ENCODE peak calls at places on chromosomes 16 and 17, in seven cellular contexts. V, R, J, I, H, W and T are unnamed samples. For H3K4me1, the result is how much of the 10 kb centered on the place peaks cover.

GRCh38 chr16:84032458-84033178 is 10.0 kb downstream of the SLC38A8 start:
- DNase-seq in J (no peak), I (no peak), H (no peak), W (no peak), R (no peak), V (no peak), T (no peak)

GRCh38 chr16:88782454-88783390 is 2.3 kb downstream of the PIEZO1 start:
- DNase-seq in J (no peak), R (peak), W (no peak), H (no peak), I (peak), V (no peak), T (no peak)

GRCh38 chr17:66900126-66901010 is 64.1 kb upstream of the CACNG4 start:
- DNase-seq in W (no peak), H (no peak), J (peak), V (peak), I (no peak), R (peak), T (no peak)

GRCh38 chr17:73197141-73197540 is 4.3 kb downstream of the COG1 start:
- DNase-seq in W (no peak), R (no peak), V (no peak), I (no peak), H (no peak), J (no peak), T (no peak)

GRCh38 chr17:8631554-8631877 is 991 bp upstream of the MYH10 start:
- DNase-seq in J (no peak), I (no peak), W (no peak), V (no peak), R (peak), H (no peak), T (no peak)

GRCh38 chr17:13864551-13864950 is 204.8 kb upstream of the COX10 start:
- DNase-seq in R (no peak), I (no peak), W (no peak), J (no peak), H (no peak), V (no peak), T (no peak)

GRCh38 chr17:66978514-66979061 is 14.1 kb downstream of the CACNG4 start:
- DNase-seq in R (no peak), H (no peak), J (no peak), V (peak), I (peak), W (no peak), T (no peak)

GRCh38 chr16:85347213-85347591 is 234.9 kb upstream of the CIBAR2 start:
- DNase-seq in J (peak), H (no peak), V (peak), I (peak), W (no peak), R (no peak), T (no peak)

GRCh38 chr16:53598513-53599266 is 95.7 kb upstream of the AKTIP start:
- DNase-seq in W (no peak), I (no peak), V (no peak), J (no peak), R (no peak), H (no peak), T (no peak)

GRCh38 chr17:38871247-38871991 is 1.6 kb downstream of the LASP1 start:
- DNase-seq in I (peak), V (no peak), W (peak), R (no peak), J (peak), H (no peak), T (no peak)

GRCh38 chr17:75844530-75845057 is 390 bp upstream of the UNC13D start:
- DNase-seq in V (peak), I (peak), R (peak), W (no peak), J (peak), H (no peak), T (no peak)

GRCh38 chr17:40103082-40103741 is 2.8 kb upstream of the NR1D1 start:
- DNase-seq in V (no peak), J (no peak), W (no peak), H (no peak), R (no peak), I (no peak), T (no peak)

GRCh38 chr17:21814776-21815175 is 122.5 kb downstream of the KCNJ18 start:
- DNase-seq in W (no peak), J (no peak), V (no peak), H (no peak), I (no peak), R (no peak), T (no peak)

GRCh38 chr17:3904486-3904885 is 11.6 kb upstream of the CAMKK1 start:
- DNase-seq in I (no peak), R (no peak), V (no peak), W (no peak), J (no peak), H (no peak), T (no peak)

GRCh38 chr17:62995377-62995885 is 29.4 kb downstream of the TANC2 start:
- DNase-seq in V (peak), I (peak), W (no peak), R (peak), J (peak), H (no peak), T (no peak)

GRCh38 chr17:75268931-75269330 is 2.1 kb downstream of the MIF4GD start:
- DNase-seq in H (no peak), V (peak), I (no peak), W (no peak), R (no peak), J (no peak), T (no peak)

GRCh38 chr17:19331134-19331533 is 31.4 kb downstream of the B9D1 start:
- DNase-seq in H (no peak), I (no peak), R (no peak), V (no peak), J (no peak), W (no peak), T (no peak)

GRCh38 chr16:82439678-82440293 is 187.0 kb upstream of the CDH13 start:
- DNase-seq in I (peak), W (no peak), H (no peak), J (peak), V (peak), R (peak), T (no peak)

GRCh38 chr16:68380348-68380670 is 68.0 kb downstream of the SMPD3 start:
- DNase-seq in V (no peak), I (no peak), H (no peak), J (no peak), R (no peak), W (no peak), T (no peak)

GRCh38 chr17:2950846-2951245 is 112.6 kb downstream of the OR1D5 start:
- DNase-seq in W (no peak), H (no peak), V (no peak), I (no peak), J (no peak), R (no peak), T (no peak)

GRCh38 chr17:266701-267656 is 85.5 kb upstream of the DOC2B start:
- DNase-seq in J (no peak), W (no peak), V (peak), R (no peak), H (no peak), I (no peak), T (no peak)

GRCh38 chr16:77387810-77388209 is 47.0 kb downstream of the ADAMTS18 start:
- DNase-seq in H (no peak), V (no peak), R (no peak), W (no peak), J (no peak), I (no peak), T (no peak)

GRCh38 chr17:2594657-2595085 is 1.2 kb downstream of the PAFAH1B1 start:
- DNase-seq in J (no peak), R (no peak), I (no peak), H (no peak), V (no peak), W (no peak), T (no peak)

GRCh38 chr17:68461122-68461539 is 3.8 kb upstream of the WIPI1 start:
- DNase-seq in H (no peak), W (no peak), J (no peak), V (no peak), R (no peak), I (no peak), T (no peak)

GRCh38 chr17:39903158-39903884 is 15.1 kb downstream of the GSDMB start:
- DNase-seq in W (no peak), H (no peak), J (no peak), I (peak), V (no peak), R (no peak), T (no peak)

GRCh38 chr16:1135459-1135825 is 17.5 kb upstream of the CACNA1H start:
- DNase-seq in H (no peak), R (no peak), J (no peak), W (no peak), I (no peak), V (no peak), T (no peak)
- TF ChIP-seq YY1 in H (no peak), R (no peak), J (no peak), W (no peak), I (no peak), V (no peak), T (no peak)

DNA sequence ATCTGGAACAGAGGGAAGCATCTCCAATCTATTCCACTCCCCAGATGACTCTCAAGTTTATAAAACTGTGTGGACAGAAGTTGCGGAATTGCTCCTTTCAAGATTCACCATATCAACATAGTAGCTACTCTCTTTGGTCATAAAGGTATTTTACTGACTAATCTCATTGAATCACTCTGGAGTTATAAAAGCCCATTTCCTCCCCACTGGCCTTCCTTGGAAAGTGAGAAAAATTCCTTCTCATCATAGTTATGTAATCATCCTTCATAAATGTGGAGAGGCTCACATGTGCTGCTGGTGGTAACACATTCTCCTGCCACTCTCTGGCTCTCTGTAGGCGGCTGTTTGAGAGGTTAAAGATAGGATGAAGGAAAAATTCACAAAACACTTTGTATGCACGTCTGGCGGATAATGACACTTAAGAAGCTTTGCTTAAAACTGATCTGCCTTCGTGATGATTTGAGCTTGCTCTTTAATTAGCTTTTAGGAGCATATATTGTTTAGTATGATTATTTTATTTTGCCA is 1034.0 kb upstream of the EEF2KMT start:
- DNase-seq in H (no peak), W (no peak), I (no peak), J (no peak), R (no peak), V (no peak), T (no peak)
- H3K4me1 ChIP-seq in H (under half), W (under half), I (under half), J (under half), R (under half), V (under half), T (under half)

DNA sequence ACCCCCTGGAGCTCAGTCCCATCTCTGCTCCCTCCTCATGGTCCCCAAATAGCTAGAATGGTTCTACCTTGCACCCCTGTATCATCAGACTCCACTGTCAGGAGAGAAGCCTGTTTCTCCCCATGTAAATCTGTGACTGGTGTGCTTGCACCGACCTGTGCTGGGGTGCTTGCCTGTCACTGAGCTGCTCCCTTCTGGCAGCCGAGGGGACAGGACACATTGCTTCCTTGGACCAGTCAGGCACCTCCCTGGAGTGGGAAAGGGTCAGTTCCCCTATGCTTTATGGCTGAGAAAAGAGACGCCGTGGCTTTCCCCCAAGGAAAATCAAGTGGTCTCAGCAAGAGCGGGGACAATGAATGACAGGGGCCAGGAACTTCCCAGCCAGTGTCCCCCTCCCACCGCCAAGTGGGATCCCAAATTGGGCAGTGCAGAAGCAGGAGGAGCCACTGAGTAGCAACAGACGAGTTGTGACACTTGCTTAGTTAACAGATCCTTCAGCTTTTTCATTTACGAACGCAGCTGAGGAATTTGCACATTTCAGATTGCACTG is 156.3 kb downstream of the KATNIP start:
- DNase-seq in H (no peak), V (no peak), W (no peak), J (no peak), R (no peak), I (no peak), T (no peak)
- TF ChIP-seq YY1 in H (no peak), V (no peak), W (no peak), J (no peak), R (no peak), I (no peak), T (no peak)

GRCh38 chr17:7219434-7219811 is 213 bp downstream of the DLG4 start:
- DNase-seq in W (no peak), R (no peak), H (no peak), V (no peak), I (no peak), J (no peak), T (no peak)

GRCh38 chr17:7221281-7222092 is 1.7 kb downstream of the ACADVL start:
- DNase-seq in R (no peak), H (no peak), I (no peak), J (no peak), V (no peak), W (no peak), T (no peak)

GRCh38 chr17:7220593-7221280 is 999 bp downstream of the ACADVL start:
- DNase-seq in I (peak), J (peak), R (no peak), V (peak), H (no peak), W (no peak), T (no peak)

GRCh38 chr17:7218774-7219173 is 862 bp downstream of the DLG4 start:
- DNase-seq in V (no peak), W (no peak), I (no peak), J (no peak), R (no peak), H (no peak), T (no peak)

DNA sequence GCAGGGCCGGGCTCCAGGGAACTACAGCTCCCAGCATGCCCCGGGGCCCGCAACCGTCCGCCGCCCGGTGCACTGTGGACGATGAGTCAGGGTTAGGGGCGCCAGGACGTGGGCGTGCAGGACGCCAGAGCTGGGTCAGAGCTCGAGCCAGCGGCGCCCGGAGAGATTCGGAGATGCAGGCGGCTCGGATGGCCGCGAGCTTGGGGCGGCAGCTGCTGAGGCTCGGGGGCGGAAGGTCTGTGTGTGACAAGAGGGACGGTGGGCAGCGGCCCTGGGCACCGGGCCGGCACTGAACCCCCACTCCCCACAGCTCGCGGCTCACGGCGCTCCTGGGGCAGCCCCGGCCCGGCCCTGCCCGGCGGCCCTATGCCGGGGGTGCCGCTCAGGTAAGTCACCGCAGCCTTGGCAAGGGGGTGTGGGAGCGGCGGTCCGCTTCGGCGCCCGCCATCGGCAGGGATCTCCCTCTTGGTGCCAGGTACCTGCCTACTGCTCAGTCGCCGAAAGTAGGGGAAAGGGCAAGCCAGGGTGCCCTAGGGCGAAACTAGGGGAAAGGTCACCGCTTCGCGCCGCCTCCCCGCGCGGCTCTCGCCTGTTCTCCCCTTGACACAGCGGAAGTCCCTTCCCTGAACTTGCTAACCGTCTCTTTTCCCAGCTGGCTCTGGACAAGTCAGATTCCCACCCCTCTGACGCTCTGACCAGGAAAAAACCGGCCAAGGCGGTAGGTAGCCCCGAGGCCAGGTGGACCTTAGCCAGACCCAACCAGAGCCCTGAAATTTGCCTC is at the start of the genes ACADVL and DLG4:
- DNase-seq in I (peak), V (peak), J (peak), H (no peak), R (no peak), W (no peak), T (no peak)
- H3K4me1 ChIP-seq in I (under half), V (under half), J (half or more), H (under half), R (half or more), W (under half), T (under half)

GRCh38 chr17:37490638-37491614 is 1.2 kb downstream of the DUSP14 start:
- DNase-seq in V (no peak), J (peak), I (peak), W (no peak), H (no peak), R (peak), T (no peak)

GRCh38 chr17:37494971-37495370 is 5.3 kb downstream of the DUSP14 start:
- DNase-seq in H (no peak), J (peak), V (no peak), R (no peak), I (no peak), W (no peak), T (no peak)

GRCh38 chr17:37492167-37492566 is 2.5 kb downstream of the DUSP14 start:
- DNase-seq in R (no peak), J (no peak), W (no peak), H (no peak), V (no peak), I (no peak), T (no peak)

GRCh38 chr17:37493249-37494027 is 3.7 kb downstream of the DUSP14 start:
- DNase-seq in I (no peak), R (peak), J (peak), V (no peak), H (no peak), W (no peak), T (no peak)

DNA sequence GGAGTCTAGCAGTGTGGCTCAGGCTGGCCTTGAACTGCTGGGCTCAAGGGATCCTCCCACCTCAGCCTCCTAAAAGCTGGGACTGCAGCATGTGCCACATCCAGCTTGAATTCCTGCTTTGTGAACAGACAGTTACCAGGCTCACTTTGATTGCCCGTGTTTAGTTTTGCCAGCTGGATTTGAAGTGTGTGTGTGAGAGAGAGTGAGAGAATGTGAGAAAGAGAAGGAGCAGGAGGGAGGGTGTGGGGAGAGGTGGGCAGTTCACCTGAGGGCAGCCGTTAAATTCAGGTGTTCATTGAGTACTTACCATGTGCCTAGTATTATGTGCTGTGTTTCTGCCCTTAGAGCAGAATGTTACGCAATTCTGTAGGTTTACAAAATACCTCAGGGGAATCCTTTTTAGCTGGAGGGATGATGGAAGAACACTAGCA is 4.7 kb downstream of the DUSP14 start:
- DNase-seq in J (peak), W (no peak), V (no peak), I (no peak), R (no peak), H (no peak), T (no peak)
- TF ChIP-seq YY1 in J (no peak), W (no peak), V (no peak), I (no peak), R (no peak), H (no peak), T (no peak)

GRCh38 chr17:80261895-80262279 is 1.2 kb downstream of the RNF213 start:
- DNase-seq in H (no peak), I (no peak), R (no peak), V (no peak), J (no peak), W (no peak), T (no peak)
- H3K4me1 ChIP-seq in H (under half), I (under half), R (under half), V (under half), J (half or more), W (half or more), T (under half)

GRCh38 chr16:9364721-9365693 is 273.6 kb downstream of the HAPSTR1 start:
- DNase-seq in R (no peak), H (no peak), V (peak), W (no peak), J (peak), I (no peak), T (no peak)
- TF ChIP-seq YY1 in R (no peak), H (no peak), V (no peak), W (no peak), J (no peak), I (no peak), T (no peak)

DNA sequence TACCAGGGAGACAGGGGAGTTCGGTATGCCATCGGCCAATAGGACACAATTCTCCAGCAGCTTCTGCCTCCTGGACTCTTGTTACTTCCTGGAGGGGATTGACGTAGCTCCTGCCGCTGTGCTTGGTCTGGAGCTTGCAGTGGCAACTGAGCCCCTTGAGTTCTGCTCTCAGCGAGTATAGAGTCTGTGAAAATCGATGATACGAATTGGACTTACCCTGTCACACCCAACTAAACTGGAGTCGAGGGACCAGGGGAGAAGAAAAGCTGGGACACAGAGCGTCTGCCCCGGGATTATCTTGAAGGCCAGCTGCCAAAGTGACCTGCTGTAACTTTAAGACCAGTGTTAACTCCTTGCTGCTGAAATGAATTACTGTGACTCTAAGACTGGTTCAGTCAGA is 22.2 kb downstream of the SEC14L1 start:
- DNase-seq in V (no peak), I (peak), R (no peak), J (no peak), W (no peak), H (no peak), T (no peak)
- H3K4me1 ChIP-seq in V (under half), I (under half), R (under half), J (half or more), W (under half), H (under half), T (under half)

DNA sequence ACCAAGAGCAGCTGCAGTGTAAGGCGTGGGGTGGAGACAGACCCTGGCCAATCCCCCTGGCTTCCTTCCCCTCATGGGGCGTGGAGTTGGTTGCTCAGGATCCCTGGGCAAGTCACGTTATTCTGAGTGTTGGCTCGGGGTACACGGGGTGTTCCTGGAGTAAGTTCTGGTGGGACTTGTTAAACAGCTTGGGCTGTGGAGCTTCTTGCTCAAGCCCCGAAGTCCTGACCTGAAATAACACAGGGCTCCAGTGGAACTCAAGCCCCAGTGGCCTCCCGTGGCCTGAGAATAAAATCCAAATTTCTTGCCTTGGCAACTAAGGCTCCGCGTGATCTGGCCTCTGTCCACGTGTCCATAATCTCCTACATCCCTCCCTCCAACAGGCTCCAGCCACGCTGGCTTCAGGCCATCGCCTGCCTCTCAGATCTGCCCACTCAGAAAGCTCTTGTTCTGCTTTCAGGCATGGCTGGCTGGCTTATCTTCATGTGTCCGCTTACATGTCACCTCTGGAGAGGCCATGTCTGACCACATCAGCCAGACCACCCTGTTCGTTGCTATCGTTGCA is 49.3 kb upstream of the BCO1 start:
- DNase-seq in J (no peak), R (no peak), I (peak), W (no peak), H (no peak), V (peak), T (no peak)
- TF ChIP-seq YY1 in J (no peak), R (no peak), I (no peak), W (no peak), H (no peak), V (no peak), T (no peak)